ENCODE peak calls at places on chromosomes 13 and 19, in seven cellular contexts. L is left ventricle myocardium inferior; C is glutamatergic neuron; F is mucosa of gallbladder; W is kidney epithelial cell; I is stimulated activated CD4-positive, alpha-beta T cell treated with anti-CD3 and anti-CD28 coated beads, Interleukin-1b, Interleukin-23, amount 100 ng/mL, for 24 hours; P is NCI-H1092. S is an unnamed sample.

GRCh38 chr19:17075860-17076538 is 422 bp downstream of the MYO9B start:
- DNase-seq in L (peak), C (no peak), F (peak), W (no peak), I (no peak), P (no peak), S (peak)

GRCh38 chr19:13932911-13933393 is 5.3 kb downstream of the PODNL1 start:
- DNase-seq in L (no peak), C (no peak), F (no peak), W (no peak), I (no peak), P (no peak), S (no peak)

GRCh38 chr13:113759525-113760137 is 605 bp downstream of the TMEM255B start:
- DNase-seq in L (no peak), C (no peak), F (no peak), W (no peak), I (no peak), P (no peak), S (no peak)

GRCh38 chr13:103031332-103031873 is 34.8 kb downstream of the SLC10A2 start:
- DNase-seq in L (no peak), C (no peak), F (no peak), W (no peak), I (no peak), P (no peak), S (no peak)

GRCh38 chr19:3028305-3029069 is 593 bp downstream of the TLE2 start:
- DNase-seq in L (no peak), C (no peak), F (no peak), W (no peak), I (no peak), P (no peak), S (no peak)

GRCh38 chr13:111385182-111385857 is 64.9 kb downstream of the TEX29 start:
- DNase-seq in L (no peak), C (peak), F (no peak), W (no peak), I (no peak), P (no peak), S (no peak)

GRCh38 chr13:83752141-83752540 is 130.1 kb downstream of the SLITRK1 start:
- DNase-seq in L (no peak), C (no peak), F (no peak), W (no peak), I (no peak), P (no peak), S (no peak)

GRCh38 chr19:36436531-36436930 is 18.1 kb upstream of the ZFP82 start:
- DNase-seq in L (no peak), C (no peak), F (no peak), W (no peak), I (no peak), P (no peak), S (no peak)

GRCh38 chr19:38079926-38080380 is 144.1 kb downstream of the DPF1 start:
- DNase-seq in L (no peak), C (no peak), F (peak), W (peak), I (no peak), P (peak), S (no peak)

GRCh38 chr13:110716235-110716505 is 2.7 kb downstream of the ING1 start:
- DNase-seq in L (no peak), C (peak), F (no peak), W (no peak), I (no peak), P (no peak), S (peak)

GRCh38 chr13:49995535-49996165 is 1.2 kb upstream of the TRIM13 start:
- DNase-seq in L (no peak), C (no peak), F (no peak), W (no peak), I (no peak), P (no peak), S (no peak)

GRCh38 chr19:49125025-49125731 is 5.8 kb downstream of the PPFIA3 start:
- DNase-seq in L (no peak), C (peak), F (no peak), W (no peak), I (no peak), P (no peak), S (no peak)

GRCh38 chr13:45851171-45851889 is at the start of gene SIAH3:
- DNase-seq in L (no peak), C (peak), F (no peak), W (no peak), I (no peak), P (peak), S (no peak)

GRCh38 chr13:64029343-64030093 is 2613.9 kb upstream of the PCDH20 start:
- DNase-seq in L (no peak), C (no peak), F (no peak), W (no peak), I (no peak), P (no peak), S (peak)

GRCh38 chr13:75223981-75224742 is 257.8 kb downstream of the TBC1D4 start:
- DNase-seq in L (no peak), C (peak), F (no peak), W (no peak), I (no peak), P (no peak), S (no peak)

GRCh38 chr19:35776102-35776788 is 881 bp downstream of the ARHGAP33 start:
- DNase-seq in L (no peak), C (no peak), F (no peak), W (no peak), I (no peak), P (no peak), S (no peak)

GRCh38 chr13:93730780-93731179 is 504.2 kb downstream of the GPC6 start:
- DNase-seq in L (no peak), C (no peak), F (no peak), W (no peak), I (no peak), P (no peak), S (no peak)

GRCh38 chr13:108929532-108929931 is 300.1 kb downstream of the MYO16 start:
- DNase-seq in L (no peak), C (no peak), F (no peak), W (no peak), I (no peak), P (no peak), S (no peak)

GRCh38 chr19:3575260-3575741 is 2.6 kb downstream of the HMG20B start:
- DNase-seq in L (no peak), C (peak), F (no peak), W (no peak), I (no peak), P (no peak), S (no peak)

GRCh38 chr13:42486711-42487198 is 87.2 kb upstream of the TNFSF11 start:
- DNase-seq in L (no peak), C (no peak), F (no peak), W (peak), I (no peak), P (no peak), S (no peak)

GRCh38 chr13:46648166-46648607 is 95.2 kb downstream of the LRCH1 start:
- DNase-seq in L (no peak), C (peak), F (peak), W (no peak), I (no peak), P (no peak), S (no peak)

GRCh38 chr13:44385847-44386246 is 12.2 kb downstream of the SERP2 start:
- DNase-seq in L (no peak), C (no peak), F (no peak), W (no peak), I (no peak), P (no peak), S (no peak)

GRCh38 chr19:50657222-50657669 is 8.0 kb downstream of the C19orf81 start:
- DNase-seq in L (no peak), C (no peak), F (no peak), W (no peak), I (no peak), P (no peak), S (no peak)

GRCh38 chr13:26604784-26605183 is 47.3 kb downstream of the WASF3 start:
- DNase-seq in L (peak), C (no peak), F (no peak), W (no peak), I (no peak), P (no peak), S (peak)

GRCh38 chr19:42254083-42254849 is 662 bp downstream of the ERF start:
- DNase-seq in L (peak), C (peak), F (peak), W (no peak), I (peak), P (no peak), S (peak)

GRCh38 chr13:113141591-113141950 is 16.9 kb upstream of the PROZ start:
- DNase-seq in L (no peak), C (no peak), F (no peak), W (no peak), I (no peak), P (no peak), S (peak)

GRCh38 chr19:16896098-16896912 is 7.5 kb downstream of the F2RL3 start:
- DNase-seq in L (no peak), C (peak), F (no peak), W (no peak), I (no peak), P (no peak), S (peak)

GRCh38 chr19:4338441-4339350 is at the start of gene STAP2:
- DNase-seq in L (no peak), C (no peak), F (peak), W (no peak), I (no peak), P (no peak), S (peak)

GRCh38 chr13:92313382-92313781 is 913.2 kb upstream of the GPC6 start:
- DNase-seq in L (no peak), C (no peak), F (no peak), W (no peak), I (no peak), P (no peak), S (no peak)

GRCh38 chr13:34419025-34419424 is 523.0 kb upstream of the NBEA start:
- DNase-seq in L (no peak), C (no peak), F (no peak), W (no peak), I (no peak), P (peak), S (no peak)

GRCh38 chr19:6219147-6219525 is 60.6 kb downstream of the MLLT1 start:
- DNase-seq in L (no peak), C (no peak), F (no peak), W (no peak), I (no peak), P (no peak), S (no peak)

GRCh38 chr13:33270906-33271538 is 14.5 kb downstream of the STARD13 start:
- DNase-seq in L (no peak), C (no peak), F (no peak), W (no peak), I (no peak), P (no peak), S (no peak)

GRCh38 chr13:80084086-80084676 is 256.7 kb downstream of the SPRY2 start:
- DNase-seq in L (no peak), C (no peak), F (no peak), W (peak), I (no peak), P (peak), S (no peak)

GRCh38 chr13:36131215-36131930 is at the start of gene DCLK1:
- DNase-seq in L (peak), C (peak), F (no peak), W (no peak), I (no peak), P (peak), S (peak)